ENCODE peak calls at places on chromosomes 6 and 20, in six cellular contexts. G is fibroblast of lung, Z is HCT116, Y is ovary, P is OCI-LY7, X is tibial nerve. K is an unnamed sample.

GRCh38 chr6:141203902-141204575 is 928.7 kb upstream of the GJE1 start:
- DNase-seq in X (no peak), G (peak; percentile 98), P (no peak), Y (no peak), Z (no peak), K (no peak)

GRCh38 chr6:77457720-77458349 is 5.5 kb downstream of the HTR1B start:
- DNase-seq in P (peak; percentile 41), Y (peak; percentile 59), X (peak; percentile 86), Z (peak; percentile 84), G (peak; percentile 95), K (peak; percentile 67)

GRCh38 chr6:6007311-6008113 is 787 bp upstream of the NRN1 start:
- DNase-seq in P (peak; percentile 89), G (no peak), Z (no peak), X (no peak), Y (no peak), K (peak; percentile 58)

GRCh38 chr20:19098806-19099578 is 113.5 kb upstream of the SLC24A3 start:
- DNase-seq in Y (no peak), Z (no peak), G (no peak), P (no peak), X (no peak), K (no peak)

GRCh38 chr20:13681248-13682125 is 42.8 kb upstream of the TASP1 start:
- DNase-seq in P (no peak), Y (no peak), G (no peak), Z (no peak), X (no peak), K (peak; percentile 12)

GRCh38 chr20:3328501-3328900 is 79.0 kb downstream of the DNAAF9 start:
- DNase-seq in X (no peak), Z (no peak), P (no peak), Y (no peak), G (no peak), K (no peak)

GRCh38 chr6:35165630-35166071 is 24.5 kb upstream of the TCP11 start:
- DNase-seq in X (no peak), Y (no peak), Z (no peak), P (no peak), G (no peak), K (peak; percentile 30)

GRCh38 chr20:58777657-58778056 is 73.0 kb downstream of the GNAS-AS1 start:
- DNase-seq in Y (no peak), X (no peak), P (no peak), Z (no peak), G (no peak), K (no peak)

DNA sequence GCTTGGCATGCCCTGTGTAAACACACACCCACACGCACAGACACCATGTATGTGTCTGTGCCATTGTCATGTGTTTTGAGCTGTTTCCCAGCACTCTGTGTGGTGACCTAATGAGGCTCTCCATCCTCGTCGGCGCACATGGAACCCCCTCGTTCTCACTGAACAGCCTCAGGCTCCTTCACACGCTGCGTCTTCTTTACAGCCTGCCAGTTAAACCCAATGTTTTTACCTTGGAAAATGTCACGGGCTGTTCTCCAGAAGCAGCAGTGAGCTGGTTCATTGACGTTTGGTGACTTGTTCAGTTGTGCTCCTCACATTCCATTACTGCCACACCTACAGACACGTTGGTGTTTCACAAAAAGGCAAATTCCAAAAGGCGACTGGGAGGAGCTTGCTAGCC is 201.0 kb upstream of the FOXQ1 start:
- DNase-seq in P (no peak), X (no peak), G (no peak), Z (no peak), Y (no peak), K (no peak)
- H3K27ac ChIP-seq in P (no peak overlapping the region), X (no peak overlapping the region), G (no peak overlapping the region), Z (no peak overlapping the region), Y (no peak overlapping the region), K (peak overlapping the region; percentile 32)

GRCh38 chr20:20580139-20580538 is 132.3 kb downstream of the RALGAPA2 start:
- DNase-seq in X (no peak), G (no peak), Z (no peak), P (no peak), Y (no peak), K (no peak)

GRCh38 chr20:20573797-20574196 is 138.6 kb downstream of the RALGAPA2 start:
- DNase-seq in Z (no peak), P (no peak), Y (no peak), G (no peak), X (no peak), K (no peak)

GRCh38 chr20:20582733-20583132 is 129.7 kb downstream of the RALGAPA2 start:
- DNase-seq in G (no peak), Y (no peak), Z (no peak), X (no peak), P (no peak), K (no peak)

DNA sequence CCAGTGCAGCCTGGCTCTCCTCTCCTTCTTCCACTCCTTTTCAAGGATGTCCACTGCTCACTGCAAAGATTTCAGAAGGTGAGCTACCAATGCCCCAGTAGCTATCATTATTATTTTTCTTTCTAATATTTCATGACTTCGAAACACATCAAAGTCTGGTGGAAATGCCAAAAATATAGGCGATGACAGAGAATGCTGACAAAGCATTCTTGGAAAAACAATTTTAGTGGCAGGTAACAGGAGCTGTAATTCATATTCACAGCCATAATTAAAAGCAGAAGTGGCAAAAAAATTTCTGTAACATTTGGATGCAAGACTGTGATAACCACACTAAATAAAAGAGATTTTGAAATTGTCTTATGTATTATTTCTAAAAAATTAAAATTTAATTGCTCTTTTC is 133.6 kb downstream of the RALGAPA2 start:
- DNase-seq in Z (no peak), X (no peak), G (no peak), Y (no peak), P (no peak), K (no peak)
- H3K36me3 ChIP-seq in Z (no peaks in the 10 kb centered on the region), X (no peaks in the 10 kb centered on the region), G (no peaks in the 10 kb centered on the region), Y (no peaks in the 10 kb centered on the region), P (no peaks in the 10 kb centered on the region), K (peaks cover 13% of the 10 kb centered on the region)

GRCh38 chr6:102853249-102853955 is 1459.9 kb downstream of the GRIK2 start:
- DNase-seq in X (no peak), G (no peak), P (no peak), Z (no peak), Y (no peak), K (no peak)
- H3K27ac ChIP-seq in X (no peak overlapping the region), G (no peak overlapping the region), P (no peak overlapping the region), Z (no peak overlapping the region), Y (no peak overlapping the region), K (no peak overlapping the region)

DNA sequence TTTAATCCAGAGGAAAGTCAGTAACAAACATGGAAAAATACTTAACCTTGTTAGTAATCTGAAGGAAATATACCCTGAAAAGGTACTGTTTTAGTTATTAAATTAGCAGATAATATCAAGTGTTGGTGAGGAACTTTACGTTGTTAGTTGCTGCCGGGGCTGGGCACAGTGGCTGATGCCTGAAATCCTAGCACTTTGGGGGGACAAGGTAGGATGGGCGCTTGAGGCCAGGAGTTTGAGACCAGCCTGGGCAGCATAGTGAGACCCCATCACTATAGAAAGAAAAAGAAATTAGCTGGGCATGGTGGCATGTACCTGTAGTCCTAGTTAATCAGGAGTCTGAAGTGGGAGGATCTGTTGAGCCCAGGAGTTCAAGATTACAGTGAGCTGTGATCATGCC is 72.7 kb upstream of the DYNLRB1 start:
- DNase-seq in P (no peak), Y (no peak), G (no peak), Z (no peak), X (no peak), K (no peak)
- H3K36me3 ChIP-seq in P (peaks cover 91% of the 10 kb centered on the region), Y (no peaks in the 10 kb centered on the region), G (peaks cover 11% of the 10 kb centered on the region), Z (peaks cover 36% of the 10 kb centered on the region), X (no peaks in the 10 kb centered on the region), K (peaks cover 60% of the 10 kb centered on the region)

DNA sequence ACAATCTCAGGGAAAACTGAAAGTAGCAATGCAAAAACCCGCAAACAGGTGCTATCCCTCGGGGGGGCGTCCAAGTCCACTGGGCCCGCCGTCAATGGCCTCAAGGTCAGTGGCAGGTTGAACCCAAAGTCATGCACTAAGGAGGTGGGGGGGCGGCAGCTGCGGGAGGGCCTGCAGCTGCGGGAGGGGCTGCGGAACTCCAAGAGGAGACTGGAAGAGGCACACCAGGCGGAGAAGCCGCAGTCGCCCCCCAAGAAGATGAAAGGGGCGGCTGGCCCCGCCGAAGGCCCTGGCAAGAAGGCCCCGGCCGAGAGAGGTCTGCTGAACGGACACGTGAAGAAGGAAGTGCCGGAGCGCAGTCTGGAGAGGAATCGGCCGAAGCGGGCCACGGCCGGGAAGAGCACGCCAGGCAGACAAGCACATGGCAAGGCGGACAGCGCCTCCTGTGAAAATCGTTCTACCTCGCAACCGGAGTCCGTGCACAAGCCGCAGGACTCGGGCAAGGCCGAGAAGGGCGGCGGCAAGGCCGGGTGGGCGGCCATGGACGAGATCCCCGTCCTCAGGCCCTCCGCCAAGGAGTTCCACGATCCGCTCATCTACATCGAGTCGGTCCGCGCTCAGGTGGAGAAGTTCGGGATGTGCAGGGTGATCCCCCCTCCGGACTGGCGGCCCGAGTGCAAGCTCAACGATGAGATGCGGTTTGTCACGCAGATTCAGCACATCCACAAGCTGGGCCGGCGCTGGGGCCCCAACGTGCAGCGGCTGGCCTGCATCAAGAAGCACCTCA is 166.3 kb downstream of the DTNBP1 start:
- DNase-seq in G (no peak), X (no peak), P (no peak), Y (no peak), Z (no peak), K (peak; percentile 61)
- H3K27ac ChIP-seq in G (no peak overlapping the region), X (no peak overlapping the region), P (no peak overlapping the region), Y (no peak overlapping the region), Z (no peak overlapping the region), K (no peak overlapping the region)

GRCh38 chr6:30334077-30334476 is 7.3 kb downstream of the TRIM39 start:
- DNase-seq in Y (no peak), X (no peak), G (no peak), Z (no peak), P (no peak), K (no peak)
- H3K36me3 ChIP-seq in Y (no peaks in the 10 kb centered on the region), X (peaks cover 12% of the 10 kb centered on the region), G (peaks cover 5% of the 10 kb centered on the region), Z (peaks cover 4% of the 10 kb centered on the region), P (peaks cover 84% of the 10 kb centered on the region), K (peaks cover 29% of the 10 kb centered on the region)

K was measured in pancreas.